ENCODE peak calls at places on chromosomes 12 and 14, in six cellular contexts. X is mesendoderm, P is IMR-90, B is H9, E is H1, Z is mesenchymal stem cell. D is an unnamed sample.
A peak's percentile ranks its signal among the peaks of the same experiment; 100 is the strongest.

GRCh38 chr14:69553221-69553620 is 21.4 kb downstream of the CCDC177 start:
- DNase-seq in X (no peak), P (peak; percentile 75), B (no peak), E (no peak), Z (peak; percentile 79), D (no peak)

GRCh38 chr14:58133739-58134138 is 18.3 kb downstream of the ARMH4 start:
- DNase-seq in X (peak; percentile 61), P (peak; percentile 85), B (no peak), E (no peak), Z (peak; percentile 6), D (no peak)

GRCh38 chr12:1530592-1531159 is 63.7 kb downstream of the FBXL14 start:
- DNase-seq in X (no peak), P (no peak), B (peak; percentile 28), E (no peak), Z (no peak), D (no peak)

GRCh38 chr14:78972440-78972839 is 802.3 kb downstream of the NRXN3 start:
- DNase-seq in X (no peak), P (no peak), B (no peak), E (no peak), Z (no peak), D (no peak)

GRCh38 chr12:52044284-52044983 is 6.8 kb upstream of the NR4A1 start:
- DNase-seq in X (no peak), P (no peak), B (no peak), E (no peak), Z (no peak), D (no peak)

GRCh38 chr12:11759894-11760293 is 110.4 kb downstream of the ETV6 start:
- DNase-seq in X (no peak), P (no peak), B (no peak), E (no peak), Z (no peak), D (no peak)

GRCh38 chr14:30610719-30611388 is 11.3 kb upstream of the SCFD1 start:
- DNase-seq in X (peak; percentile 47), P (peak; percentile 81), B (no peak), E (no peak), Z (peak; percentile 70), D (no peak)

GRCh38 chr14:76776306-76777251 is 15.3 kb downstream of the VASH1 start:
- DNase-seq in X (peak; percentile 39), P (no peak), B (peak; percentile 45), E (no peak), Z (no peak), D (no peak)

GRCh38 chr12:74892057-74892633 is 317.5 kb downstream of the KCNC2 start:
- DNase-seq in X (no peak), P (no peak), B (no peak), E (no peak), Z (no peak), D (no peak)

GRCh38 chr14:33555710-33556350 is 395.0 kb downstream of the EGLN3 start:
- DNase-seq in X (no peak), P (no peak), B (no peak), E (no peak), Z (no peak), D (no peak)

GRCh38 chr12:82665142-82665923 is 21.4 kb upstream of the TMTC2 start:
- DNase-seq in X (no peak), P (no peak), B (peak; percentile 46), E (no peak), Z (no peak), D (no peak)

GRCh38 chr14:67851785-67852410 is 32.3 kb downstream of the RAD51B start:
- DNase-seq in X (no peak), P (no peak), B (no peak), E (no peak), Z (no peak), D (no peak)

GRCh38 chr12:62647586-62647985 is 181.0 kb downstream of the MON2 start:
- DNase-seq in X (no peak), P (no peak), B (no peak), E (no peak), Z (no peak), D (no peak)

GRCh38 chr14:22887260-22887989 is 4.4 kb downstream of the REM2 start:
- DNase-seq in X (peak; percentile 98), P (peak; percentile 75), B (peak; percentile 83), E (no peak), Z (peak; percentile 82), D (peak; percentile 76)

GRCh38 chr14:68210729-68211299 is 391.2 kb downstream of the RAD51B start:
- DNase-seq in X (no peak), P (peak; percentile 99), B (no peak), E (no peak), Z (peak; percentile 97), D (no peak)

GRCh38 chr14:95058491-95058890 is 98.8 kb downstream of the DICER1 start:
- DNase-seq in X (no peak), P (no peak), B (no peak), E (no peak), Z (no peak), D (no peak)

GRCh38 chr12:9926876-9927275 is 5.3 kb downstream of the CLEC2A start:
- DNase-seq in X (no peak), P (no peak), B (no peak), E (no peak), Z (peak; percentile 7), D (no peak)

GRCh38 chr14:97771340-97772045 is 974.3 kb downstream of the VRK1 start:
- DNase-seq in X (no peak), P (no peak), B (no peak), E (no peak), Z (no peak), D (no peak)

GRCh38 chr14:103362780-103363179 is 22.4 kb upstream of the MARK3 start:
- DNase-seq in X (no peak), P (no peak), B (no peak), E (no peak), Z (no peak), D (no peak)

GRCh38 chr12:57744194-57744776 is 554 bp upstream of the TSPAN31 start:
- DNase-seq in X (no peak), P (peak; percentile 85), B (no peak), E (no peak), Z (no peak), D (no peak)

GRCh38 chr12:131074221-131075083 is 120.7 kb downstream of the ADGRD1 start:
- DNase-seq in X (no peak), P (no peak), B (peak; percentile 21), E (no peak), Z (no peak), D (no peak)

GRCh38 chr12:461425-461824 is 1.7 kb downstream of the B4GALNT3 start:
- DNase-seq in X (no peak), P (no peak), B (no peak), E (no peak), Z (no peak), D (no peak)

GRCh38 chr12:459430-460258 is at the start of gene B4GALNT3:
- DNase-seq in X (peak; percentile 79), P (no peak), B (peak; percentile 92), E (no peak), Z (peak; percentile 20), D (peak; percentile 57)

GRCh38 chr12:459050-459429 is 699 bp upstream of the B4GALNT3 start:
- DNase-seq in X (no peak), P (no peak), B (no peak), E (no peak), Z (no peak), D (no peak)

GRCh38 chr12:462936-463705 is 3.4 kb downstream of the B4GALNT3 start:
- DNase-seq in X (no peak), P (no peak), B (no peak), E (no peak), Z (no peak), D (no peak)

GRCh38 chr12:460301-461230 is 827 bp downstream of the B4GALNT3 start:
- DNase-seq in X (no peak), P (no peak), B (no peak), E (no peak), Z (peak; percentile 32), D (no peak)
- H3K4me2 ChIP-seq in X (peak overlapping the region; percentile 57), P (peak overlapping the region; percentile 22), B (peak overlapping the region; percentile 51), E (peak overlapping the region; percentile 61), Z (peak overlapping the region; percentile 95), D (peak overlapping the region; percentile 81)

DNA sequence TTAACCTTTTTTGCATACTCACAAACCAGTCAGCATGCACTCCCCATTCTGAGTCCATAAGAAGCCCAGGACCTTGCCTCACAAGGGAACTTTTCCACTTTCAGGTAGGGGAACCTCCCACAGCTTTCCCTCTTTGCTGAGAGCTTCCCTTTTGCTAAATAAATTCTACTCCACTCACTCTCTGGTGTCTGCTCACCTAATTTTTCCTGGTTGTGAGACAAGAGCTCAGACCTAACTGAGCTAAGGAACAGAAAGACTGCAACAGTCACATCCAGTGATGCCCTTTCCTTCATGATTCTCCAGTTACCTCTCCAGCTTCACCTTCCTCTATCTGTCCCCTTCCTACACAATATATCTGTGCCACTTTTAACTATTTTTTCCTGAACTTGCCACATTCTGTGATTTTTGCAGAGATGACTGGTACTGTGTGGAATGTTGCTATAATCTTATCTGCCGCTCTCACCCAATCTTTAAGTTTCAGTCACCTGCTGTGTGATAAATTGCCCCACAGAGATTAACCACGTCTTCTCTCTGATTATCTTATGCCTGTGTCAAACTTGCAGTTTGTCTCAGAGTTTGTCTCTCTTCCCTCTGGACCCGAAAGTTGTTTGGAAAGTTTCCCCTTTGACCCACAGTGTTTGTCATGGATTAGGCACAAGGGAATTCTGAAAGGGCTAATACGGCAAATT is 737.1 kb upstream of the FLRT2 start:
- DNase-seq in X (peak; percentile 77), P (no peak), B (no peak), E (no peak), Z (peak; percentile 6), D (no peak)
- H3K23ac ChIP-seq in X (no peak overlapping the region), P (no peak overlapping the region), B (no peak overlapping the region), E (no peak overlapping the region), Z (no peak overlapping the region), D (no peak overlapping the region)

DNA sequence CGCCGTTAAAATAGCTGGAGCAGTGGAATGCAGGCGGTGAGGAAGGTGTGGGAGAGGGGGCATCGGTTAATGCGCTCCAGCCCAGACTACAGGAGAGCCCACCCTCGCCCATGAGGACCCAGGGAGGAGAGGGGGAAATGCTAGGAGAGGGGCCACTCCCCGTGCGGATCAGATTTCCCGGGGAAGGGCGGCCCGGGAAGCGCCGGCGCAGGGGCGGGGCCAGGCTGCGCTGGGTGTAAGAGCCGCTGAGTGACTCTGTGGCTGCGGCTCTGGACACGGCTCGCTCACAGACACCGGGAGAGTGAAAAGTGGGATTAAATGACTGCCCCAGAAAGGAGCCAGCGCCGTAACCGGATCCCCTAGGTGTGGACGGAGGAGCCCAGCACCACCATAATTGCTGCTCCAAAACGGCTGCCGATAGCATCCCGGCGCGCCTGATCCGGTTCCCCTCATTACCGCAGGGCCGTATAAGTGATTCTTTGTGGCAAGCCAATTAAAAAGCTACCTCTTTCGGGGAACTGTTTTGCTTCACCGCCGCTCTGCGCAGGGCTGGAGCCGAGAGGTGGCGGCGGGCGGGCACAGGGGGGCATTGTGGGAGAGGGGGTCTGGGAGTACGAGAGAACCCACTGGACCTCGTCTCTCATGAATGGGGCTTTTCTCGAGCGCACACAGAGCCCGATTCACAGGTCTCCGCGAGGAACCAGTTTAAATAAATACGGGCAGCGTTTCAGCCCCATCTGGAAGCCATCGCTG is 2.7 kb downstream of the COL2A1 start:
- DNase-seq in X (peak; percentile 56), P (no peak), B (peak; percentile 87), E (no peak), Z (peak; percentile 51), D (peak; percentile 74)
- H3K4me2 ChIP-seq in X (peak overlapping the region; percentile 54), P (peak overlapping the region; percentile 83), B (peak overlapping the region; percentile 69), E (peak overlapping the region; percentile 99), Z (peak overlapping the region; percentile 88), D (peak overlapping the region; percentile 75)

DNA sequence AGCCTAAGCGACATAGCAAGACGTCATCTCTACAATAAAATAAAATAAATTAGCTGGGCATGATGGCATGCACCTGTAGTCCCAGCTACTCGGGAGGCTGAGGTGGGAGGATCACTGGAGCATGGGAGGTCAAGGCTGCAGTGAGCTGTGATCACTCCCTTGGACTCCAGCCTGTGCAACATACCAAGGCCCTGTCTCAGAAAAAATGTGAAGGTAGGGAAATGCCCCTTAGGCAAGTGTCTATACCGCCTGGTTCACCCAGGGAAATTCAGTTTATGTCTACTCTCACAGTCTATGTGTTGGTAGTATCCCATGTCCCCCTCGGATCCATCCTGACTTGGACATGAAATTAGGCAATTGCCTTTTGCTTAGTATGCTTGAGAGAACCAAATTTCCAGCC is 88.4 kb upstream of the TMEM132C start:
- DNase-seq in X (no peak), P (no peak), B (no peak), E (no peak), Z (no peak), D (no peak)
- H3K23ac ChIP-seq in X (no peak overlapping the region), P (no peak overlapping the region), B (no peak overlapping the region), E (no peak overlapping the region), Z (no peak overlapping the region), D (no peak overlapping the region)

D was measured in neuronal stem cell.